ENCODE peak calls at places on chromosome 1, in nine cellular contexts. E, A, Z, U, H, X, D, Q and F are unnamed samples.

GRCh38 chr1:23556661-23557470 is 2.4 kb downstream of the ID3 start:
- DNase-seq in H (peak; percentile 75), Q (peak; percentile 65), X (no peak), Z (peak; percentile 78), D (no peak), U (no peak), A (peak; percentile 72), E (no peak), F (no peak)

GRCh38 chr1:27138927-27139326 is 16.0 kb downstream of the SLC9A1 start:
- DNase-seq in D (no peak), U (no peak), Q (no peak), X (no peak), E (no peak), A (no peak), H (no peak), Z (no peak), F (no peak)

GRCh38 chr1:170698711-170699275 is 34.9 kb downstream of the PRRX1 start:
- DNase-seq in U (no peak), Z (no peak), Q (no peak), A (peak; percentile 88), H (no peak), X (no peak), D (no peak), E (no peak), F (no peak)

GRCh38 chr1:202871367-202871766 is 17.6 kb downstream of the RABIF start:
- DNase-seq in E (no peak), D (no peak), H (no peak), U (no peak), Z (no peak), X (no peak), A (no peak), Q (no peak), F (no peak)

GRCh38 chr1:90396917-90397316 is 320.2 kb downstream of the BARHL2 start:
- DNase-seq in E (no peak), U (no peak), H (no peak), X (no peak), D (no peak), A (no peak), Z (no peak), Q (no peak), F (no peak)

GRCh38 chr1:179105393-179105792 is 23.5 kb downstream of the TOR3A start:
- DNase-seq in X (no peak), Q (peak; percentile 81), H (peak; percentile 27), Z (peak; percentile 40), U (no peak), D (peak; percentile 59), E (no peak), A (no peak), F (no peak)

GRCh38 chr1:204688007-204688406 is 2.5 kb upstream of the LRRN2 start:
- DNase-seq in U (no peak), Z (no peak), E (no peak), D (no peak), X (no peak), A (no peak), Q (no peak), H (no peak), F (no peak)

GRCh38 chr1:26035959-26036755 is 9.8 kb downstream of the SLC30A2 start:
- DNase-seq in U (peak; percentile 85), A (peak; percentile 49), E (no peak), D (peak; percentile 89), Q (peak; percentile 82), X (peak; percentile 95), H (peak; percentile 70), Z (peak; percentile 71), F (peak; percentile 75)

GRCh38 chr1:109476825-109477224 is 6.9 kb upstream of the ATXN7L2 start:
- DNase-seq in H (no peak), U (no peak), Z (no peak), A (peak; percentile 51), Q (peak; percentile 15), E (no peak), D (no peak), X (no peak), F (no peak)

GRCh38 chr1:110798691-110799256 is 74.2 kb upstream of the CD53 start:
- DNase-seq in A (no peak), H (no peak), D (no peak), U (no peak), E (no peak), Q (no peak), X (no peak), Z (no peak), F (no peak)

GRCh38 chr1:235644693-235645305 is 4.8 kb downstream of the GNG4 start:
- DNase-seq in D (no peak), A (no peak), U (no peak), X (no peak), Z (no peak), Q (no peak), E (no peak), H (no peak), F (no peak)

GRCh38 chr1:64495878-64496277 is 25.9 kb downstream of the CACHD1 start:
- DNase-seq in Z (no peak), E (no peak), U (no peak), A (no peak), X (no peak), D (no peak), H (no peak), Q (no peak), F (no peak)

GRCh38 chr1:196535727-196536126 is 72.5 kb downstream of the KCNT2 start:
- DNase-seq in E (no peak), X (no peak), Z (peak; percentile 77), D (no peak), Q (peak; percentile 34), A (peak; percentile 62), U (no peak), H (peak; percentile 47), F (peak; percentile 23)

GRCh38 chr1:18090636-18091035 is 17.0 kb upstream of the IGSF21 start:
- DNase-seq in U (no peak), D (no peak), Q (peak; percentile 67), A (no peak), Z (no peak), X (no peak), E (no peak), H (no peak), F (no peak)

GRCh38 chr1:18093646-18094045 is 14.0 kb upstream of the IGSF21 start:
- DNase-seq in A (no peak), U (no peak), Z (no peak), E (no peak), D (no peak), X (no peak), H (no peak), Q (no peak), F (peak; percentile 37)

GRCh38 chr1:18094096-18094495 is 13.5 kb upstream of the IGSF21 start:
- DNase-seq in H (no peak), D (no peak), Q (no peak), E (no peak), X (no peak), U (no peak), A (no peak), Z (no peak), F (no peak)

GRCh38 chr1:18091660-18092446 is 15.7 kb upstream of the IGSF21 start:
- DNase-seq in Q (no peak), H (peak; percentile 40), Z (no peak), U (no peak), E (no peak), X (no peak), D (no peak), A (peak; percentile 39), F (no peak)

DNA sequence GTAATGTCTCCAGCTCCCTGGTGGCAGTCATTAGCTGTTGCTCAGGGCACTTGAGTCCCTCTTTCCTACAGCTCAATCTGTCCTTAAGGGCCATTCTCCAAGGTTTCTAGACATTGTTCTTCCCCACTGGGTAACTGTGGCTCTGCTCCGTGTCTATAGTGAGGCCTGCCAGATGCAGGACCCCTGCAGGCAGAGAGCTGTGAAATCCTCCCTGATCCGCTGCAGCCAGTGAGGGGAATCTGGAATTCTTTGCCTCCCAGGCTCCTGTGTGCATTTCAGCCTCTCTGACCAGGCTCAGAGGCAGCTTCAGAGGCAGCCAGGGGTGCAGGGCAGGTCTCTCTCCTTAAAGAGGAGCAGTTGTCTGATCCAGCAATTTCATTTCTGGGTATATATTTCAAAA is 14.4 kb upstream of the IGSF21 start:
- DNase-seq in X (no peak), D (no peak), E (no peak), Z (no peak), U (no peak), Q (no peak), H (no peak), A (no peak), F (no peak)
- TF ChIP-seq CTCF in X (no peak), D (no peak), E (no peak), Z (no peak), U (no peak), Q (no peak), H (no peak), A (no peak), F (no peak)

DNA sequence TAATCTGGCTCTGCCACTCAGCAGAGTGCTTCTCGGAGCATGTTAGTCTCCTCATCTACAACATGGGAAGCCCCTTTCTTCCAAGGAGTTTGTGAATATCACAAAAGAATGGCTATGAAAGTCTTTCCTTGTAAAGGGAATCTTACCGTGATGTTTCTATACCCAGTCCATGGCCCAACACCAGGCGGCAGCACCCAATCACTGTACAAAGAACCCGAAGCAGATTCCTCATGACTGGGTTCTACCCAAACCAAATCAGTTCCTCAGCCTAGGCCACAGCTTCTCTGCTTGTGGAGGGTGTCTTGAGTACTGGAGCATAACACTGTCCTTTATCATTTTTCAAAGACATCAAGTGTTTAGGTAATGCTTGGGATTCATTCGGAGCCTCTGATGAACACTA is 16.6 kb upstream of the SLFNL1 start:
- DNase-seq in H (no peak), Q (no peak), X (no peak), D (no peak), A (peak; percentile 15), Z (no peak), E (no peak), U (no peak), F (no peak)
- TF ChIP-seq CTCF in H (no peak), Q (peak; percentile 37), X (no peak), D (peak; percentile 5), A (peak; percentile 27), Z (no peak), E (peak; percentile 60), U (no peak), F (peak; percentile 33)

DNA sequence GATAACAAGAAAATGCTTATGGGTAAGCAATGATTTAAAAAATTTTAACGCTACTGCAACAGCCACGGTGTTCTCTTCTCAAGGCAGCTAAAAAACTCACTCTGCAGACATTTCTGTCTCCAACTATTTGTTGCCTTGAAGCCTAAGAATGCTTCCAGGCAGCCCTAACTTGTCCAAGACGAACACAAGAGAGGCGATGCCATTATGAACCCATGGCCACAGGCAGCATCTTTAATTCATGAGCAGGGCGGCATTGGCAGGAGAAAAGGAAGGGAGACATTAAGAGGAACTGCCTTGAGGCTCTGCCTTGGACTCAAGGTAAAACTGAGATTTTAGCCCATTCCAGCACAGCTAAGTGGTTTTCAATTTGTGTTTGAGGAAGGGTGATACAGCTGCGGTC is 67.5 kb downstream of the KCND3 start:
- DNase-seq in X (no peak), Z (no peak), E (no peak), U (no peak), D (no peak), H (no peak), Q (no peak), A (no peak), F (no peak)
- TF ChIP-seq CTCF in X (no peak), Z (no peak), E (no peak), U (no peak), D (no peak), H (no peak), Q (no peak), A (no peak), F (no peak)

DNA sequence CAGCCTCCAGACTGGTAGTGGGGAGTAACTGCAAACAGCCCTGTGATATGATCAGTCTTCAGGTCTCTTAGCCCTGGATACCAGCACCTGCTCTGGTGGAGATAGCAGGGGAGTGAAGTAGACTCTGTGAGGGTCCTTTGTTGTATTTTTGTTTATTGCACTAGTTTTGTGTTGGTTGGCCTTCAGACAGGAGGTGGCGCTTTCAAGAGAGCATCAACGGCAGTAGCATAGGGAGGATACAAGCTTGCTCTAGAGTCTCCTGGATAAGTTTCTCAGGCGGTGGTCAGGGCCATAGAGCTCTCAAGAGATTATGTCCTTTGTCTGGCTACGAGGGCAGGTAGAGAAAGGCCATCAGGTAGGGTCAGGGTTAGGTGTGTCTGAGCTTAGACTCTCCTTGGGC is 116.4 kb downstream of the USH2A start:
- DNase-seq in E (no peak), D (no peak), U (no peak), A (no peak), Z (no peak), X (no peak), Q (no peak), H (no peak), F (peak; percentile 17)
- TF ChIP-seq CTCF in E (no peak), D (no peak), U (no peak), A (no peak), Z (peak; percentile 19), X (no peak), Q (peak; percentile 35), H (no peak), F (peak; percentile 36)